ENCODE peak calls at places on chromosomes 11 and 22, in eight cellular contexts. K is activated CD4-positive, alpha-beta T cell treated with anti-CD3 and anti-CD28 coated beads, Interleukin-2, amount 50 U/mL, for 1 hour; C is HFF-Myc; V is NCI-H2081; H is NCI-H1436; Q is A172; U is KBM-7; Y is NCI-H1105. O is an unnamed sample.

GRCh38 chr22:33210129-33210784 is 152.1 kb upstream of the SYN3 start:
- DNase-seq in C (peak), K (no peak), H (peak), V (no peak), Q (peak), Y (peak), U (peak), O (no peak)

GRCh38 chr11:9616042-9616640 is 42.7 kb downstream of the WEE1 start:
- DNase-seq in V (no peak), U (no peak), K (no peak), H (no peak), Y (no peak), C (no peak), Q (no peak), O (no peak)

GRCh38 chr11:129374993-129375721 is 491 bp upstream of the BARX2 start:
- DNase-seq in H (no peak), U (no peak), Q (no peak), C (no peak), Y (no peak), K (no peak), V (peak), O (no peak)

GRCh38 chr11:45876401-45876800 is 9.1 kb upstream of the MAPK8IP1 start:
- DNase-seq in H (no peak), U (no peak), V (no peak), K (no peak), Q (no peak), C (no peak), Y (no peak), O (no peak)

GRCh38 chr11:78354741-78355705 is 62.6 kb downstream of the GAB2 start:
- DNase-seq in U (peak), Q (no peak), H (peak), C (no peak), Y (peak), K (no peak), V (peak), O (no peak)

GRCh38 chr11:40732107-40732506 is 727.3 kb downstream of the LRRC4C start:
- DNase-seq in C (no peak), H (no peak), Q (no peak), U (no peak), Y (peak), V (peak), K (no peak), O (no peak)

GRCh38 chr11:47552086-47552580 is 799 bp downstream of the CELF1 start:
- DNase-seq in Q (peak), K (peak), U (peak), H (no peak), C (no peak), V (peak), Y (no peak), O (no peak)

GRCh38 chr11:94281321-94281720 is 23.1 kb upstream of the IZUMO1R start:
- DNase-seq in Y (no peak), H (no peak), K (no peak), C (no peak), Q (no peak), V (no peak), U (no peak), O (no peak)

GRCh38 chr11:110986016-110986415 is 259.5 kb upstream of the POU2AF2 start:
- DNase-seq in Q (no peak), U (no peak), K (no peak), H (no peak), V (no peak), C (no peak), Y (no peak), O (no peak)

GRCh38 chr11:60301178-60301577 is 20.7 kb downstream of the MS4A4A start:
- DNase-seq in H (no peak), Q (no peak), Y (no peak), U (no peak), C (no peak), V (no peak), K (no peak), O (no peak)

GRCh38 chr11:85806876-85807275 is 4.1 kb downstream of the SYTL2 start:
- DNase-seq in Q (no peak), H (peak), V (no peak), U (peak), Y (no peak), C (no peak), K (no peak), O (no peak)

GRCh38 chr11:83677730-83678129 is 391.6 kb upstream of the CCDC90B start:
- DNase-seq in K (no peak), Y (no peak), C (no peak), V (no peak), U (no peak), H (no peak), Q (no peak), O (no peak)

GRCh38 chr22:49090853-49091135 is 736.9 kb downstream of the BRD1 start:
- DNase-seq in Y (no peak), Q (no peak), K (no peak), H (no peak), U (no peak), C (no peak), V (peak), O (no peak)

GRCh38 chr11:1226226-1226961 is 3.5 kb downstream of the MUC5B start:
- DNase-seq in Y (no peak), H (no peak), V (no peak), U (no peak), C (no peak), K (no peak), Q (no peak), O (no peak)

GRCh38 chr11:9717719-9718118 is 53.8 kb downstream of the SWAP70 start:
- DNase-seq in K (no peak), C (no peak), Y (no peak), Q (no peak), H (no peak), U (no peak), V (no peak), O (no peak)

GRCh38 chr11:57901756-57902155 is 121.9 kb upstream of the OR9Q1 start:
- DNase-seq in H (no peak), C (no peak), U (no peak), K (no peak), V (no peak), Y (no peak), Q (no peak), O (no peak)

GRCh38 chr11:73521621-73522020 is 76.3 kb downstream of the FAM168A start:
- DNase-seq in C (no peak), Q (peak), Y (no peak), H (peak), V (peak), K (no peak), U (peak), O (peak)

GRCh38 chr11:119666061-119666460 is 62.9 kb downstream of the NECTIN1 start:
- DNase-seq in H (no peak), K (no peak), Y (no peak), V (no peak), C (no peak), U (no peak), Q (no peak), O (no peak)

GRCh38 chr11:19628018-19628417 is 84.6 kb upstream of the NAV2 start:
- DNase-seq in Q (peak), H (no peak), U (no peak), Y (no peak), V (no peak), C (no peak), K (no peak), O (peak)